ENCODE peak calls at places on chromosomes 3 and 15, in five cellular contexts. R, L, N, V and I are unnamed samples.

GRCh38 chr3:177284383-177284881 is 87.2 kb upstream of the TBL1XR1 start:
- DNase-seq in V (peak; percentile 90), R (no peak), L (peak; percentile 69), N (peak; percentile 35), I (peak; percentile 34)

GRCh38 chr15:83287541-83288027 is 3.1 kb upstream of the BNC1 start:
- DNase-seq in R (no peak), V (no peak), N (no peak), L (no peak), I (no peak)

GRCh38 chr15:76517910-76518309 is 181.3 kb downstream of the ISL2 start:
- DNase-seq in R (no peak), N (no peak), L (no peak), V (no peak), I (no peak)

GRCh38 chr3:157499342-157499963 is 3.8 kb downstream of the VEPH1 start:
- DNase-seq in N (peak; percentile 61), R (no peak), L (peak; percentile 83), V (peak; percentile 74), I (peak; percentile 14)

GRCh38 chr3:119308355-119308754 is 14.2 kb downstream of the ARHGAP31 start:
- DNase-seq in R (no peak), V (no peak), L (no peak), N (no peak), I (no peak)

GRCh38 chr3:4426782-4427344 is 40.2 kb downstream of the SUMF1 start:
- DNase-seq in V (no peak), R (peak; percentile 91), L (no peak), N (peak; percentile 89), I (peak; percentile 9)

GRCh38 chr3:128167646-128167972 is 14.3 kb downstream of the EEFSEC start:
- DNase-seq in N (no peak), L (no peak), R (no peak), V (no peak), I (no peak)

GRCh38 chr15:85479071-85479647 is 98.8 kb downstream of the AKAP13 start:
- DNase-seq in V (no peak), N (no peak), R (no peak), L (no peak), I (no peak)

GRCh38 chr3:161221881-161222600 is 930 bp downstream of the NMD3 start:
- DNase-seq in L (no peak), V (no peak), N (no peak), R (no peak), I (peak; percentile 17)

GRCh38 chr3:35739181-35739809 is 100.0 kb downstream of the ARPP21 start:
- DNase-seq in V (no peak), N (no peak), R (no peak), L (no peak), I (no peak)

GRCh38 chr3:49674491-49674983 is 386 bp downstream of the APEH start:
- DNase-seq in N (no peak), V (no peak), L (no peak), R (no peak), I (no peak)

GRCh38 chr3:125591116-125591755 is 4.1 kb downstream of the OSBPL11 start:
- DNase-seq in R (no peak), V (no peak), N (no peak), L (no peak), I (no peak)

GRCh38 chr15:94324835-94325767 is 93.7 kb downstream of the MCTP2 start:
- DNase-seq in L (no peak), V (no peak), N (no peak), R (no peak), I (no peak)

GRCh38 chr3:160040181-160040580 is 51.5 kb downstream of the IL12A start:
- DNase-seq in V (no peak), N (no peak), R (no peak), L (no peak), I (no peak)

GRCh38 chr3:16998236-16998923 is 113.6 kb downstream of the PLCL2 start:
- DNase-seq in V (no peak), L (no peak), N (no peak), R (no peak), I (no peak)

GRCh38 chr15:65862682-65863081 is 6.6 kb upstream of the RAB11A start:
- DNase-seq in R (no peak), V (peak; percentile 82), L (peak; percentile 69), N (peak; percentile 85), I (peak; percentile 81)

GRCh38 chr15:80721476-80721875 is 26.4 kb downstream of the ABHD17C start:
- DNase-seq in R (no peak), L (no peak), V (no peak), N (no peak), I (no peak)

GRCh38 chr3:10260211-10260701 is 12.0 kb downstream of the TATDN2 start:
- DNase-seq in R (no peak), L (no peak), V (no peak), N (no peak), I (no peak)

GRCh38 chr3:8997151-8997550 is 33.9 kb upstream of the RAD18 start:
- DNase-seq in N (no peak), R (no peak), L (no peak), V (no peak), I (no peak)

GRCh38 chr3:125212509-125213372 is at the start of gene SLC12A8:
- DNase-seq in R (no peak), L (peak; percentile 72), V (no peak), N (no peak), I (no peak)

GRCh38 chr3:33173672-33174071 is 44.9 kb downstream of the SUSD5 start:
- DNase-seq in R (no peak), N (no peak), V (no peak), L (no peak), I (no peak)

GRCh38 chr3:41224120-41224806 is 25.0 kb downstream of the CTNNB1 start:
- DNase-seq in V (no peak), R (no peak), L (no peak), N (no peak), I (no peak)

GRCh38 chr3:114499986-114500385 is 206.2 kb downstream of the TIGIT start:
- DNase-seq in N (no peak), V (no peak), R (peak; percentile 31), L (no peak), I (no peak)

GRCh38 chr3:114496021-114496434 is 202.2 kb downstream of the TIGIT start:
- DNase-seq in L (no peak), V (no peak), R (no peak), N (peak; percentile 10), I (no peak)

GRCh38 chr3:114496466-114496865 is 202.6 kb downstream of the TIGIT start:
- DNase-seq in V (no peak), L (no peak), R (no peak), N (no peak), I (no peak)

GRCh38 chr3:114496874-114497273 is 203.0 kb downstream of the TIGIT start:
- DNase-seq in R (no peak), L (no peak), N (peak; percentile 63), V (no peak), I (no peak)

DNA sequence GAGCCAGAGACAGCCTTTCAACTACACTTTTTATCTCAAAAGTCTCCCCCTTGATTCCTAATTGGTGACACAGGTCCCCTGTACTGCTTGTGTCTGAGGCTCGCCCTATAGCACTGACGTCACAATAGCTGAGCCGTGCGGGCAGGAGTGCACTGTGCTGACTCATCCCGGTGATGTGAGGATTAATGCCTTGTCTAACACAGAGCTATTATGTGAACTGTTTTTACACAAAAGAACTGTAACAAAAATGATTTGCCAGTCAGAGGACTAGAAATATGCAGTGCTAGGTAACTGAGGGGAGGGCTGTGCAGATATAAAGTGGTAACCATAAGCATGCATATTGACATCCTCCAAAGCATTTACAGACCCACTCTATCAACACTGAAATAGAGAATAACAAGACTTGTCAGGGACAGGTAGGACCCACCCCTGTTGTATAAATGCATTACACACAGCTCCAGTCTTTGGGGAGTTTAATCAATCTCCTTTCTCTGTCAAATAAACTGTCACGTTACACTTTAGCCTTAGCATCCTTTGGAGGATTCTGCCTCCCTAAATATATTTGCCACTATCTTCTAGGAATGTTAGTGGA is 205.0 kb downstream of the TIGIT start:
- DNase-seq in L (no peak), R (no peak), N (peak; percentile 13), V (no peak), I (peak; percentile 27)
- TF ChIP-seq SUZ12 in L (no peak), R (no peak), N (no peak), V (no peak), I (no peak)

GRCh38 chr3:149282322-149282721 is 51.1 kb downstream of the TM4SF18 start:
- DNase-seq in V (no peak), R (no peak), L (no peak), N (no peak), I (no peak)

GRCh38 chr3:149278911-149279310 is 54.5 kb downstream of the TM4SF18 start:
- DNase-seq in L (no peak), R (no peak), N (no peak), V (no peak), I (no peak)

GRCh38 chr3:149282836-149283235 is 50.6 kb downstream of the TM4SF18 start:
- DNase-seq in R (no peak), L (no peak), N (no peak), V (no peak), I (no peak)

GRCh38 chr3:149283401-149283800 is 50.0 kb downstream of the TM4SF18 start:
- DNase-seq in N (no peak), L (no peak), R (no peak), V (no peak), I (no peak)

GRCh38 chr3:149280950-149281349 is 52.5 kb downstream of the TM4SF18 start:
- DNase-seq in R (no peak), L (no peak), V (no peak), N (no peak), I (no peak)
- TF ChIP-seq SUZ12 in R (no peak), L (no peak), V (no peak), N (no peak), I (no peak)

GRCh38 chr15:74364936-74365618 is 2.4 kb downstream of the CYP11A1 start:
- DNase-seq in N (no peak), V (no peak), L (no peak), R (no peak), I (no peak)
- TF ChIP-seq SUZ12 in N (no peak), V (no peak), L (no peak), R (no peak), I (no peak)

DNA sequence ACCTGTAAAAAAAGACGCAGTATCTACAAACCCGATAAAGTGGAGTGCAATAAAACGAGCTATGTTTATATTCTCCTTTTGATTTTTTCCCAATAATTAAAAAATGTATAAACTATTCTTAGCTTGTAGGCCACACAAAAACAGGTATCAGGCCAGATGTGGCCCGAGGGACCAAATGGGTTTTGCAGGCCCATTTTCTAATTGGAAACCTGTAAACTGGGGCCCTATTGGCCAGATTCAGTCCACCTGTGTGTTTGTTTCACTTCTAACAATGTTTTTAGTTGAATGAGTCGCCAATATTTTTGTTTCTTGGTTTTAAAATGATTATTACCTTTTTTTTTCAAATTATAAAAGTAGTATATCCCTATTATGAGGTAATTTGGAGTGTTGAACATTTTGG is 29.7 kb downstream of the ZBTB38 start:
- DNase-seq in N (no peak), V (no peak), L (no peak), R (no peak), I (no peak)
- TF ChIP-seq SUZ12 in N (no peak), V (no peak), L (no peak), R (no peak), I (no peak)

GRCh38 chr3:107681385-107681784 is 158.6 kb downstream of the BBX start:
- DNase-seq in N (no peak), L (no peak), R (no peak), V (no peak), I (no peak)

GRCh38 chr3:107680698-107681097 is 157.9 kb downstream of the BBX start:
- DNase-seq in L (no peak), R (no peak), V (no peak), N (no peak), I (no peak)

GRCh38 chr3:107676469-107677309 is 153.9 kb downstream of the BBX start:
- DNase-seq in V (no peak), L (no peak), R (no peak), N (peak; percentile 31), I (peak; percentile 22)

GRCh38 chr3:107683447-107683846 is 160.7 kb downstream of the BBX start:
- DNase-seq in N (no peak), R (no peak), L (no peak), V (no peak), I (no peak)

GRCh38 chr3:107679911-107680310 is 157.1 kb downstream of the BBX start:
- DNase-seq in N (no peak), R (no peak), V (no peak), L (no peak), I (no peak)
- TF ChIP-seq SUZ12 in N (no peak), R (no peak), V (no peak), L (no peak), I (no peak)